ENCODE peak calls at places on chromosomes 5 and 9, in eight cellular contexts. A is PC-3; U is ovary; O is endothelial cell; Q is CD4-positive, alpha-beta T cell; W is fibroblast of mammary gland; Y is IMR-90; L is mucosa of descending colon. C is an unnamed sample.
A peak's percentile ranks its signal among the peaks of the same experiment; 100 is the strongest.

GRCh38 chr9:125829743-125830142 is 82.6 kb downstream of the PBX3 start:
- DNase-seq in L (no peak), W (peak; percentile 25), A (no peak), Q (peak; percentile 37), O (no peak), Y (peak; percentile 12), U (no peak), C (no peak)

GRCh38 chr9:116208417-116209232 is 55.0 kb downstream of the PAPPA start:
- DNase-seq in W (peak; percentile 75), L (no peak), A (peak; percentile 27), Y (peak; percentile 76), Q (no peak), U (no peak), O (no peak), C (no peak)

GRCh38 chr9:69697475-69697874 is 25.3 kb upstream of the APBA1 start:
- DNase-seq in W (no peak), A (no peak), U (no peak), O (no peak), Q (no peak), L (no peak), Y (no peak), C (no peak)

GRCh38 chr9:17191095-17191494 is 56.3 kb downstream of the CNTLN start:
- DNase-seq in Y (peak; percentile 25), W (no peak), O (no peak), Q (no peak), L (no peak), U (no peak), A (no peak), C (no peak)

GRCh38 chr5:168947212-168947868 is 353.6 kb downstream of the SLIT3 start:
- DNase-seq in U (peak; percentile 27), L (peak; percentile 49), Y (peak; percentile 13), O (peak; percentile 76), W (peak; percentile 39), A (peak; percentile 67), Q (no peak), C (peak; percentile 53)

GRCh38 chr9:3040761-3041160 is 196.9 kb upstream of the PUM3 start:
- DNase-seq in Y (no peak), A (no peak), U (no peak), L (no peak), W (no peak), Q (no peak), O (no peak), C (no peak)

GRCh38 chr5:52043543-52043942 is 660.3 kb downstream of the ISL1 start:
- DNase-seq in L (no peak), U (no peak), Y (no peak), Q (no peak), O (no peak), A (no peak), W (no peak), C (no peak)

GRCh38 chr9:28810375-28811075 is 1237.2 kb upstream of the C9orf72 start:
- DNase-seq in A (peak; percentile 79), Q (no peak), U (no peak), Y (no peak), L (no peak), W (peak; percentile 80), O (no peak), C (no peak)

GRCh38 chr5:78647411-78647818 is 1.2 kb downstream of the LHFPL2 start:
- DNase-seq in L (peak; percentile 69), Y (peak; percentile 47), W (peak; percentile 58), U (peak; percentile 46), O (peak; percentile 13), Q (no peak), A (peak; percentile 37), C (no peak)

GRCh38 chr9:35978792-35979191 is 20.8 kb upstream of the OR2S2 start:
- DNase-seq in U (no peak), A (no peak), Y (no peak), Q (no peak), O (no peak), L (no peak), W (no peak), C (no peak)

GRCh38 chr5:149834246-149834855 is 104.2 kb downstream of the PPARGC1B start:
- DNase-seq in L (no peak), O (peak; percentile 76), U (peak; percentile 49), Y (peak; percentile 91), Q (peak; percentile 31), W (peak; percentile 89), A (peak; percentile 94), C (peak; percentile 51)

GRCh38 chr5:156498226-156498965 is 171.4 kb downstream of the SGCD start:
- DNase-seq in A (no peak), L (no peak), W (no peak), Q (no peak), O (no peak), U (no peak), Y (peak; percentile 72), C (no peak)

GRCh38 chr5:131230406-131230805 is 33.4 kb upstream of the CDC42SE2 start:
- DNase-seq in Y (no peak), L (no peak), W (no peak), U (no peak), A (no peak), Q (no peak), O (no peak), C (no peak)

GRCh38 chr5:177594071-177594470 is 2.1 kb downstream of the TMED9 start:
- DNase-seq in U (no peak), Y (no peak), W (no peak), Q (no peak), A (no peak), O (no peak), L (no peak), C (no peak)

GRCh38 chr5:150146862-150147579 is 8.6 kb downstream of the PDGFRB start:
- DNase-seq in Y (no peak), L (no peak), U (no peak), Q (no peak), W (no peak), A (no peak), O (no peak), C (no peak)

GRCh38 chr5:113081881-113082546 is 105.4 kb downstream of the DCP2 start:
- DNase-seq in A (peak; percentile 95), W (peak; percentile 90), O (no peak), Q (no peak), U (no peak), L (no peak), Y (peak; percentile 80), C (no peak)

GRCh38 chr5:113081091-113081490 is 104.5 kb downstream of the DCP2 start:
- DNase-seq in Y (no peak), U (no peak), Q (no peak), A (no peak), W (no peak), L (no peak), O (no peak), C (no peak)

GRCh38 chr5:113082547-113082905 is 105.9 kb downstream of the DCP2 start:
- DNase-seq in O (no peak), L (no peak), Y (no peak), A (no peak), U (no peak), W (no peak), Q (no peak), C (no peak)

GRCh38 chr5:113085084-113085414 is 108.5 kb downstream of the DCP2 start:
- DNase-seq in Q (no peak), A (no peak), U (no peak), O (no peak), W (no peak), Y (no peak), L (no peak), C (no peak)

GRCh38 chr5:113084402-113085083 is 107.9 kb downstream of the DCP2 start:
- DNase-seq in A (no peak), L (no peak), O (no peak), U (no peak), Q (no peak), Y (no peak), W (no peak), C (no peak)
- TF ChIP-seq CTCF in A (peak; percentile 19), L (no peak), O (no peak), U (no peak), Q (no peak), Y (no peak), W (no peak), C (no peak)

DNA sequence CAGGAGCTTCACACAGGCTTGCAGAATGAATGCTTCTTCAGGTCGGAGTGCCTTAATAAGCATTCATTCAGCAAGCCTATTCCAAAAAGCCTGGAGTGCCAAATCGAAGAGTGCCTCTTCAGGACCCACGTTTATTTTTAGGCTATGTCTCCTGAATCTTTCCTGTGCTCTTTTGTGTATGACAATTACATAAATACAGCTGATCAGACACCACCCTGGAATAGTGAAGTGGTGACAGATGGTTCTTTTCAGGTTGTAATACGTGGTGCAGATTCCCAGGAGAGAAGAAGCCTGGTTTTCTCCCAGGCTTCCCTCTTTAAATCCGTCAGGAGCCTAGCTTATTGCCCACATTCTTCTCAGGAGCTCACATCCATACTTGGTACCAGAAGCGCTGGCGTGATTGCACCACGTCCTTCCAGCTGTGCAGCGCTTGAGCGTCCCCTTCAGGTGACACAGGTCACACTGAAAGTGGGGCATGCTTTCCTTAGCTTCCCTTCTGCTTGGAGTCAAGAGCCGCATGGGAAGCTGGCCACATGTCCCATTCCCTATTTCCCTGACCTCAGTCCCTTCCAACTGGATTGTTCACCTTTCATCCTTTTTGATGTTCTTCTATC is 123.1 kb downstream of the ADCY2 start:
- DNase-seq in Q (no peak), U (no peak), O (peak; percentile 40), Y (no peak), W (no peak), A (no peak), L (no peak), C (no peak)
- TF ChIP-seq CTCF in Q (no peak), U (no peak), O (no peak), Y (no peak), W (no peak), A (no peak), L (no peak), C (peak; percentile 44)

DNA sequence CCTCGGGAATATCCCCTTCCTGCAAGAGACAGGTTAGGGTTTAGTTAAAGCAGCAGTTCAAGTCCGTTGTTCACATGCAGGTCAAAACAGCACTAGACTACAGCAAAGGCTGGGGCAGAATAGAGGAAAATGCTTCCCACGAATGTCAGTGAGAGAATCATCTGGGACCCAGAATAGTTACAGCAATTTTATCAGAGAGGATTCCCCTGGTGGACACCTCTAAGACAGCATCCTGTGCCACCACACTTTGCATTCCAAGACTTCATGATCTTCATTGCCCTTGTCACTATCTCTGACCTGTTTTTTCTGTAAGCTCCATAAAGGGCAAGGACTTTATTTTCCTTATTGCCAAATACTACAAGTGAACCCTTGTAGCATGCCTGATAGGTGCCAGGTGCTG is 12.9 kb downstream of the GRXCR2 start:
- DNase-seq in Q (no peak), O (no peak), L (no peak), Y (no peak), W (no peak), U (no peak), A (no peak), C (no peak)
- TF ChIP-seq CTCF in Q (no peak), O (peak; percentile 68), L (no peak), Y (peak; percentile 1), W (peak; percentile 11), U (no peak), A (peak; percentile 35), C (peak; percentile 31)

DNA sequence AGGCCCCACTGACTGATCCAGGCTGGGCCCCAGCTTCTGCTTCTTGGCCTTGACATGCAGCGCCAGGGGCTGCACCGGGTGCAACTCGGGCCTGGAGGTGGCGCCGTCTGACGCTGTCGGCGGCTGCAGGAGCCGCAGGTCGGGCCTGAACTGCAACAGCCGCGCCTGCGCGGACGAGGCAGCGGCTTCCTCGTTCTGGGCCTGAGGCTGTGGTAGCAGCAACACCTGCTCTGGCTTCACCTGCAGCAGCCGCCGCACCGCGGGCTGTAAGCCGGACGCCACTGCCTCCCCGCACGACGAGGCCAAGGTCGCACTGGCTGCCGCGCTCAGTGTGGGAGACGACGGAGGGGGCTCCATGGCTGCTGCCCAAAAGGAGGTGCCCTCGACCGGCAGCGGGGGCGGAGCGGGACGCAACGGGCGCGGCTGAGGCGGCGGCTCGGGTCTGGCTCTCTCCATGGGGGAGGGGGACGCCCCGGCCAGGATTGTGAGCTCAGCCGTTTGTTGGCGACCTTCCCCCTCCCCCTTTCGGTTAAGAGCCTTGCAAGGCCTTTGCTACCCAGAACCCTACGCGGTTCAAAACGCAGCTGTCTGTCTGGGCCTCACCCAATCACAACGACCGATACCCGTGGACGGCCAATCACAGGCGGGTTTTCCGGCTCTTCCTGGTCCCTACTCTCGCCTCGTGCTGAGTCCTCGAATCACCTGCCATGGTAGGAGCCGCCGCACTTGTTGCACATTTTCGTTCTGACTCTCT is 438 bp downstream of the SOX30 start:
- DNase-seq in Q (peak; percentile 78), U (peak; percentile 39), Y (no peak), L (peak; percentile 92), W (peak; percentile 46), O (peak; percentile 66), A (no peak), C (no peak)
- TF ChIP-seq CTCF in Q (peak; percentile 51), U (no peak), Y (no peak), L (peak; percentile 42), W (no peak), O (peak; percentile 20), A (no peak), C (peak; percentile 10)

C was measured in progenitor cell of endocrine pancreas.